ENCODE peak calls at places on chromosome 10, in six cellular contexts. M is colonic mucosa, W is BJ, Z is psoas muscle, E is neural progenitor cell, K is pancreas. L is an unnamed sample.

GRCh38 chr10:70966848-70967553 is 78.6 kb upstream of the PCBD1 start:
- DNase-seq in M (no peak), W (no peak), Z (no peak), E (no peak), K (no peak), L (no peak)

GRCh38 chr10:24375510-24375909 is 166.6 kb downstream of the KIAA1217 start:
- DNase-seq in M (no peak), W (no peak), Z (no peak), E (no peak), K (no peak), L (no peak)

GRCh38 chr10:130244928-130245495 is 108.8 kb downstream of the GLRX3 start:
- DNase-seq in M (no peak), W (no peak), Z (no peak), E (no peak), K (no peak), L (no peak)

GRCh38 chr10:48463318-48464003 is 141.4 kb downstream of the ARHGAP22 start:
- DNase-seq in M (peak), W (no peak), Z (no peak), E (peak), K (no peak), L (no peak)

GRCh38 chr10:71745659-71746250 is 26.2 kb upstream of the C10orf105 start:
- DNase-seq in M (peak), W (no peak), Z (no peak), E (no peak), K (no peak), L (no peak)

GRCh38 chr10:31929260-31929985 is 792 bp upstream of the ARHGAP12 start:
- DNase-seq in M (peak), W (no peak), Z (peak), E (peak), K (peak), L (peak)

GRCh38 chr10:115948415-115948814 is 324.6 kb downstream of the GFRA1 start:
- DNase-seq in M (no peak), W (no peak), Z (no peak), E (peak), K (no peak), L (no peak)

GRCh38 chr10:97188234-97188847 is 2.6 kb upstream of the SLIT1 start:
- DNase-seq in M (no peak), W (no peak), Z (no peak), E (no peak), K (no peak), L (no peak)

GRCh38 chr10:44383749-44384600 is 922 bp downstream of the CXCL12 start:
- DNase-seq in M (peak), W (no peak), Z (peak), E (peak), K (no peak), L (no peak)

GRCh38 chr10:63744060-63744941 is 223.1 kb downstream of the REEP3 start:
- DNase-seq in M (no peak), W (peak), Z (no peak), E (no peak), K (no peak), L (no peak)

GRCh38 chr10:69499726-69500689 is 48.7 kb downstream of the TSPAN15 start:
- DNase-seq in M (no peak), W (no peak), Z (no peak), E (no peak), K (no peak), L (no peak)

GRCh38 chr10:21926949-21927348 is 76.6 kb downstream of the DNAJC1 start:
- DNase-seq in M (no peak), W (peak), Z (no peak), E (peak), K (no peak), L (peak)

GRCh38 chr10:124674768-124675222 is 69.4 kb downstream of the FAM53B start:
- DNase-seq in M (no peak), W (no peak), Z (peak), E (no peak), K (no peak), L (peak)

GRCh38 chr10:43816351-43817321 is 168.0 kb upstream of the ZNF32 start:
- DNase-seq in M (peak), W (peak), Z (no peak), E (no peak), K (peak), L (no peak)

GRCh38 chr10:131049051-131049450 is 262.5 kb downstream of the TCERG1L start:
- DNase-seq in M (no peak), W (no peak), Z (no peak), E (peak), K (no peak), L (no peak)

GRCh38 chr10:88292185-88292514 is 291.0 kb downstream of the RNLS start:
- DNase-seq in M (no peak), W (no peak), Z (no peak), E (no peak), K (no peak), L (no peak)

GRCh38 chr10:67141300-67141699 is 215.5 kb downstream of the LRRTM3 start:
- DNase-seq in M (no peak), W (no peak), Z (no peak), E (peak), K (no peak), L (no peak)

GRCh38 chr10:69466689-69467088 is 15.4 kb downstream of the TSPAN15 start:
- DNase-seq in M (no peak), W (no peak), Z (no peak), E (no peak), K (no peak), L (no peak)

GRCh38 chr10:3111626-3112220 is 44.4 kb downstream of the PFKP start:
- DNase-seq in M (no peak), W (no peak), Z (peak), E (no peak), K (no peak), L (no peak)

GRCh38 chr10:60423920-60424319 is 34.2 kb upstream of the ANK3 start:
- DNase-seq in M (no peak), W (no peak), Z (no peak), E (no peak), K (no peak), L (no peak)

GRCh38 chr10:48598243-48598935 is 6.5 kb downstream of the ARHGAP22 start:
- DNase-seq in M (peak), W (no peak), Z (no peak), E (no peak), K (no peak), L (peak)

GRCh38 chr10:110648743-110649651 is 4.9 kb downstream of the RBM20 start:
- DNase-seq in M (no peak), W (no peak), Z (no peak), E (no peak), K (no peak), L (no peak)

DNA sequence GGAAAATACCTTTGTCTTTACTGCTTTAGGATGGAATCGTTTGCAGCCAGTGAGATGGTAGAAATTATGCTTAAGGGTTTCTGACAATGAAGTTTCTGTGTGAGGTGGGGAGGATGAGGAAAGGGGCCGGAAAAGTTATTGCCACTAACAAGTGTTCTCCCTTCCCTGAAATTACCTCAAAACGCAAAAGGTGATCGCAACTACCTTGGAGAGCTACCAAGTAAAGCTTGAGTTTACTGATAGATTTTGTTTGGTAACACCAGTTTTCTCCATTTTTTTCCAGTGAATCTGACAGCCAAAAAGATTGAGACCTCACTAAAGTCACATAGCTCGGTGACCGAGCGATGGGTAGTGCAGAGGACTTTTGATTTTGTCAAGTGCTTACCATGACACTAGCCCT is 1.5 kb downstream of the SUV39H2 start:
- DNase-seq in M (no peak), W (no peak), Z (no peak), E (no peak), K (no peak), L (no peak)
- H3K4me3 ChIP-seq in M (peak), W (peak), Z (peak), E (peak), K (peak), L (no peak)

GRCh38 chr10:93290661-93291354 is 191.3 kb downstream of the MYOF start:
- DNase-seq in M (no peak), W (no peak), Z (no peak), E (no peak), K (no peak), L (no peak)

GRCh38 chr10:93288679-93289634 is 193.2 kb downstream of the MYOF start:
- DNase-seq in M (peak), W (peak), Z (peak), E (peak), K (peak), L (peak)

GRCh38 chr10:93287775-93288174 is 194.4 kb downstream of the MYOF start:
- DNase-seq in M (no peak), W (no peak), Z (no peak), E (peak), K (no peak), L (no peak)
- TF ChIP-seq CTCF in M (no peak), W (no peak), Z (no peak), E (no peak), K (no peak), L (no peak)

DNA sequence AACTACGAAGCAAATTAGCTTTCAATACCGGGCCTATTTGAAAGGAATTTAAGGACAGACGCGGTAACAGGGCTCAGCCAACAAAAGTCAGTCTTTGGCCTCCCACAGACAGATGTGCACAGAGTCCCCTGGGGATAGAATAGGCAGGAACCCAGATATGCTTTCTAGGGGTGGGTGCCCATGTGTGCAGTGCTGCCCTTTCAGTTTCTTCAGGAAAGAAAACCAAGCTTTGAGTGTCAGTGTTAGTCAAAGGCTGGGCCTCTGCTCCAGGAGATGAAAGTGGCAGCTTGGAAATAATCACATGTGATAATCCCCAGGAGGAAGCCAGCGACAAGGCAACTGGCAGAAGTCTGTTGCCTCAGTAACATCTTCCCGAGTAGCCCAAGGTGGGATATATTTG is 43.8 kb upstream of the CSTF2T start:
- DNase-seq in M (no peak), W (no peak), Z (no peak), E (peak), K (no peak), L (no peak)
- H3K4me3 ChIP-seq in M (no peak), W (no peak), Z (no peak), E (no peak), K (no peak), L (no peak)

DNA sequence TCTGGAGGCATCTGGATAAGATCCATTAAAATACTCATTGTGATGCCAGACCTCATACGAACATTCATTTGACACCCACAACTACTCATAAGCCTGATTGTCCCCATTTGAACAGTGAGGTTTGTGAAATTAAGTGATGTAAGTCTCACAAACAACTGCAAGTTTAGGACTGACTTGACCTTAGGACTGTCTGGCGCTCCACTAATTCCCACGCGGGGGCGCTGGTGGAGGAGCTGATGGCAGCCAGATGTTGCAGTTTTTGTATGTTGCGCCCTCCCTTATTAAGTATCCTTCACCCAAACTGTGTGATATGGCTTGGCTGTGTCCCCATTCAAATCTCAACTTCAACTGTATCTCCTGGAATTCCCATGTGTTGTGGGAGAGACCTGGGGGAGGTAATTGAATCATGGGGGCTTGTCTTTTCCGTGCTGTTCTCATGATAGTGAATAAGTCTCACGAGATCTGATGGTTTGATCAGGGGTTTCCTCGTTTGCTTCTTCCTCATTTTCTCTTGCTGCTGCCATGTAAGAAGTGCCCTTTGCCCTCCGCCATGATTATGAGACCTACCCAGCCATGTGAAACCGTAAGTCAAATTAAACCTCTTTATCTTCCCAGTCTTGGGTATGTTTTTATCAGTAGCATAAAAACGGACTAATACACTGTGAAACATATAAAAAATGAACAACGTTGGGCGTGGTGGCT is 20.3 kb upstream of the TIAL1 start:
- DNase-seq in M (no peak), W (no peak), Z (peak), E (no peak), K (no peak), L (no peak)
- TF ChIP-seq CTCF in M (no peak), W (peak), Z (no peak), E (peak), K (no peak), L (no peak)

GRCh38 chr10:102229810-102230263 is 3.7 kb downstream of the ELOVL3 start:
- DNase-seq in M (peak), W (no peak), Z (peak), E (peak), K (peak), L (peak)
- H3K4me3 ChIP-seq in M (peak), W (peak), Z (peak), E (peak), K (peak), L (no peak)

GRCh38 chr10:4781955-4782354 is 44.1 kb upstream of the AKR1E2 start:
- DNase-seq in M (no peak), W (no peak), Z (no peak), E (no peak), K (no peak), L (no peak)

GRCh38 chr10:4790922-4791321 is 35.1 kb upstream of the AKR1E2 start:
- DNase-seq in M (no peak), W (no peak), Z (no peak), E (no peak), K (no peak), L (no peak)

GRCh38 chr10:4780782-4781181 is 45.2 kb upstream of the AKR1E2 start:
- DNase-seq in M (no peak), W (no peak), Z (no peak), E (no peak), K (no peak), L (no peak)

GRCh38 chr10:4790045-4790444 is 36.0 kb upstream of the AKR1E2 start:
- DNase-seq in M (no peak), W (no peak), Z (no peak), E (no peak), K (no peak), L (no peak)

DNA sequence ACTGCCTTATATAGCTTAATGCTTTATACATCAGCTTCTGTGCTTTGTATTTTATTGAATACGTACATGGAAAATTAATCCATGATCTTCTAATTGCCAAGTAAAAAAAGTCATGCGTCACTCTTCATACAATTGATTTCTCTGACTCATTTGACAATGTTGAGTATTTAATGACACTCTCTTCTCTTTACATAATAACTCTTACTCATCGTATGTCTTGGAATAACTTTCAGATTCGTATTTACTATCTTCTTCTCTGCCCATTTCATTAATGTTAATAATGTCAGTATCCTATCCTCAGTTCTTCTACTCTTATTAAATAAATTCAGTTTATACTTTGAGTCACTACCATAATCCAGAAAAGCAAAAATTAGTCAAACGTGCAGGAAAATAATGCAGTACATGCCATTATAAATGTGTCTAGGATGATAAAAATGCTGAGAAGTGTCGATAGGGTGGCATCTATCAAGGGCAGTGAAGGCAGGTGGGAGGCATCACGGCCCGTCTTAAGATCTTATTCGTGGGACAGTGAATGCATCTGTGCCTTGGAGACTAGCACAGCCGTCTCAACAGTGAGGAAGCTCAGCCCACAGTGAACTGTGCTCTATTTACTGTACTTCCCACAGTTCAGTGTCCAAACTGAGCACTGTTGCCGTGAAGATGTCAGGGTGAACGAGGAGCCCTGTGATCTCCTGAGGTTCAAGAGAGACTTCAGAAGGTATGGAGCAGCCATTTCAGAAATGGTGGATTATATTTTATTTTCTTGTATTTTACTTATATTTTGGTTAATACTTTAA is 39.8 kb upstream of the AKR1E2 start:
- DNase-seq in M (no peak), W (no peak), Z (no peak), E (no peak), K (no peak), L (no peak)
- TF ChIP-seq CTCF in M (no peak), W (no peak), Z (no peak), E (no peak), K (no peak), L (no peak)

GRCh38 chr10:93070378-93071176 is 3.1 kb upstream of the CYP26A1 start:
- DNase-seq in M (no peak), W (no peak), Z (no peak), E (no peak), K (no peak), L (peak)

GRCh38 chr10:93072225-93072712 is 1.4 kb upstream of the CYP26A1 start:
- DNase-seq in M (no peak), W (no peak), Z (no peak), E (no peak), K (no peak), L (no peak)

GRCh38 chr10:93071177-93071472 is 2.6 kb upstream of the CYP26A1 start:
- DNase-seq in M (no peak), W (no peak), Z (no peak), E (no peak), K (no peak), L (no peak)

GRCh38 chr10:93072713-93073538 is 767 bp upstream of the CYP26A1 start:
- DNase-seq in M (no peak), W (no peak), Z (no peak), E (peak), K (no peak), L (no peak)

DNA sequence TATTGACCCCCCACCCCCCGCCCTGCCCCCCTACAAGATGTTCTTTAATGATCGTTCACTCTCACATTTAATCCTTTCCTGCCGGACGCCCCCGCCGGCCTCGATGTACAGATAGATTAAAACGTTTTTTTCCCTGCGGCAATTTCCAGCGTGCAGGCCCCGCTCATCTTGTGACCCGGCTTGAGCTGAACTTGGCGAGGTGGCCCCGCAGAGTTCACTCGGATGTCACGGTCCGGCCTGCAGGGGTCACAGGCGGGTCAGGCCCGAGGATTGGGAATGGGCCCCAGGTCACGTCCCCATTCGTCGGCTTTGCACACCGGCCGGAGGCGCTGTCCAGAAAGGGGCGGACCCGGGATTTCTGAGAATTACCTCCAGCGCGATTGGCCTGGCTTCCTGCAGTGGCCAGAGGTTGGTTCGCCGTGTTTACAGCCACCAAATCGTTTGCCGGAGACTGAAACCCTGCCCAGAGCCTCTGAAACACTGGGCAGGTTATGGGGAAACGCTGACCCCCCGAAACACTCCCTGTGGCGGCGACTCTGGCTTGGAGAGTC is 1.9 kb upstream of the CYP26A1 start:
- DNase-seq in M (no peak), W (no peak), Z (no peak), E (peak), K (no peak), L (no peak)
- H3K4me3 ChIP-seq in M (peak), W (peak), Z (peak), E (peak), K (peak), L (peak)

GRCh38 chr10:5589963-5590511 is 65.3 kb downstream of the CALML3 start:
- DNase-seq in M (no peak), W (no peak), Z (no peak), E (no peak), K (no peak), L (no peak)
- TF ChIP-seq CTCF in M (no peak), W (peak), Z (no peak), E (peak), K (no peak), L (no peak)

GRCh38 chr10:132576671-132577349 is 39.2 kb downstream of the INPP5A start:
- DNase-seq in M (no peak), W (no peak), Z (no peak), E (no peak), K (peak), L (no peak)
- H3K4me3 ChIP-seq in M (no peak), W (no peak), Z (no peak), E (no peak), K (no peak), L (no peak)

DNA sequence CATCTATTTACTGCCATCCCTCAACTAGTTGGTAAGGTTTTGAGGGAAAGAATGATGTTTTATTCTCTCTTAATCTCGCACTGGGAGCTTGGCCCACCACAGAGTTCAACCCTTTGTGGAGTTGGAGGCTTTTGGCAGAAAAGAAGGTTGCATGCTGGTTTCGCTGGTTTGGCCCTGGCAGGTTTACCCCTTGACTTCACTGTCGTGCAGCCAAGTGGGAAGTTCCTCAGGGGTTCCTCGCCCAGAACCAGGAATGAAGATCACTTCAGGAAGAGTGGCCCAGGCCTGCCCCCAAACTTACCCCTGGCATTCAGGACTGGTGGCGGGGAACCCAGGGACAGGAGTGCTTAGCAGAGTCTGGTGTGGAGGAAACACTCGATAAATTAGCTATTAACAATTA is 103.1 kb upstream of the LYZL2 start:
- DNase-seq in M (no peak), W (no peak), Z (no peak), E (no peak), K (no peak), L (no peak)
- TF ChIP-seq CTCF in M (no peak), W (no peak), Z (no peak), E (no peak), K (no peak), L (no peak)